ENCODE peak calls at places on chromosomes 1 and 21, in five cellular contexts. W is heart left ventricle, H is fibroblast of mammary gland, Y is IMR-90, M is neural crest cell. D is an unnamed sample.
A peak's percentile ranks its signal among the peaks of the same experiment; 100 is the strongest.

GRCh38 chr1:154186177-154186576 is 5.7 kb downstream of the TPM3 start:
- DNase-seq in W (no peak), H (peak; percentile 52), Y (peak; percentile 49), M (peak; percentile 43), D (peak; percentile 24)

GRCh38 chr1:82565546-82565945 is 764.8 kb downstream of the ADGRL2 start:
- DNase-seq in W (no peak), H (peak; percentile 66), Y (peak; percentile 1), M (no peak), D (no peak)

GRCh38 chr1:68229927-68230812 is 2.2 kb downstream of the WLS start:
- DNase-seq in W (no peak), H (peak; percentile 41), Y (peak; percentile 47), M (peak; percentile 27), D (no peak)

GRCh38 chr21:36747114-36747814 is 48.3 kb downstream of the SIM2 start:
- DNase-seq in W (no peak), H (no peak), Y (no peak), M (no peak), D (no peak)

GRCh38 chr1:232186936-232187335 is 443.0 kb downstream of the SIPA1L2 start:
- DNase-seq in W (no peak), H (no peak), Y (no peak), M (no peak), D (no peak)

GRCh38 chr1:61132176-61133047 is 50.1 kb downstream of the NFIA start:
- DNase-seq in W (no peak), H (no peak), Y (peak; percentile 5), M (no peak), D (no peak)

GRCh38 chr1:183306317-183307042 is 111.7 kb downstream of the NMNAT2 start:
- DNase-seq in W (peak; percentile 44), H (no peak), Y (no peak), M (no peak), D (no peak)

GRCh38 chr21:15742694-15743093 is 12.9 kb downstream of the USP25 start:
- DNase-seq in W (no peak), H (no peak), Y (no peak), M (no peak), D (no peak)

GRCh38 chr1:28482702-28483101 is 23.1 kb upstream of the RCC1 start:
- DNase-seq in W (no peak), H (no peak), Y (no peak), M (no peak), D (no peak)

GRCh38 chr1:161013104-161013590 is 7.8 kb downstream of the F11R start:
- DNase-seq in W (no peak), H (no peak), Y (peak; percentile 21), M (no peak), D (no peak)

GRCh38 chr1:39845569-39846566 is 37.4 kb downstream of the TRIT1 start:
- DNase-seq in W (peak; percentile 88), H (peak; percentile 68), Y (peak; percentile 89), M (no peak), D (peak; percentile 52)

GRCh38 chr1:65423884-65424655 is 3.6 kb downstream of the LEPR start:
- DNase-seq in W (no peak), H (peak; percentile 94), Y (peak; percentile 88), M (no peak), D (no peak)

GRCh38 chr1:35298464-35298863 is 30.0 kb downstream of the ZMYM4 start:
- DNase-seq in W (peak; percentile 24), H (peak; percentile 50), Y (peak; percentile 36), M (no peak), D (no peak)

GRCh38 chr1:244112646-244113045 is 61.6 kb downstream of the ZBTB18 start:
- DNase-seq in W (no peak), H (peak; percentile 14), Y (peak; percentile 57), M (no peak), D (no peak)

GRCh38 chr1:201288765-201289164 is 5.5 kb downstream of the PKP1 start:
- DNase-seq in W (no peak), H (no peak), Y (no peak), M (no peak), D (no peak)
- TF ChIP-seq CTCF in W (no peak), H (no peak), Y (no peak), M (no peak), D (no peak)

DNA sequence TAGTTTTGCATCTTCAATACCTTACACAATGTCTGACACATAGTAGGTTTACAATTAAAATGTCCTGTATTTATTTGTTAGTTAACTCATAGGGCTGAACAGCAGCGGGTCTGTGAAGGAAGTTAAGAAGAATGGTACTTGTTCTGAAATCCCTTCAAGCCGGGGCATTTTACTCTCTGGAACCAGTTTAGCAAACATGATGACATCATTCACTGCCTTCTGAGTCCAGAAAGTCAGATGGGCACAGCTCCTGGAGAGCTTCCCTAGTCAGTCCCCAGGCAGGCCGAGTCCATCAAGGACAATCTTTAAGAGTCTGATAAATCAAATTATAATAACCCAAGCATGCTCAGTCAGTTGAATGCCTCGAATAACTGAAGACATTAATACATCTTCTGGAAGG is 125.4 kb upstream of the DAB1 start:
- DNase-seq in W (no peak), H (no peak), Y (no peak), M (no peak), D (no peak)
- TF ChIP-seq CTCF in W (no peak), H (no peak), Y (no peak), M (no peak), D (no peak)

GRCh38 chr1:4021153-4021894 is 121.3 kb upstream of the C1orf174 start:
- DNase-seq in W (no peak), H (no peak), Y (no peak), M (no peak), D (no peak)
- TF ChIP-seq CTCF in W (no peak), H (no peak), Y (no peak), M (no peak), D (no peak)

DNA sequence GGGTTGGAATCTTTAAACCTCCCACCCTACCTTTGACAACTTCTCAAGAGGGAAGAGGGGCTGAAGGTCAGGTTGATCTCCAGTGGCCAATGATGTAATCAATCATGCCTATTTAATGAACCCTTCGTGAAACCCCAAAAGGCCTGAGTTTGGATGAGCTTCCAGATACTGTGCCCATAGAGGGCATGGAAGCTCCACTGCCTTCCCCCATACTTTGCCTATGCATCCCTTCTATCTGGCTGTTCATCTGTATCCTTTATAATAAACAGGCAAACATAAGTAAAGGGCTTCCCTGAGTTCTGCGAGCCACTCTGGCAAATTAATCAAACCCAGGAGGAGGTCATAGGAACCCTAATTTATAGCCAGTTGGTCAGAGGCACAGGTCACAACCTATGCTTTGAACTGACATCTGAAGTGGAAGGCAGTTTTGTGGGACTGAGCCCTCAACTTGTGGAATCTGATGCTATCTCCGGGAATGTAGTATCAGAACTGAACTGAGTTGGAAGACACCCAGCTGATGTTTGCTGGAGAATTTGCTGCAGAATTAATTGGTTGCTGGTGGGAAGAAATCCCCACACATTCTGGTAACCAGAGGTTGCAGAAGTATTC is 24.8 kb downstream of the S100A10 start:
- DNase-seq in W (no peak), H (no peak), Y (no peak), M (no peak), D (no peak)
- TF ChIP-seq CTCF in W (no peak), H (no peak), Y (no peak), M (no peak), D (no peak)

GRCh38 chr21:35111531-35111930 is 62.4 kb upstream of the RUNX1 start:
- DNase-seq in W (no peak), H (no peak), Y (no peak), M (no peak), D (no peak)

GRCh38 chr21:35116777-35117176 is 67.7 kb upstream of the RUNX1 start:
- DNase-seq in W (no peak), H (no peak), Y (no peak), M (no peak), D (no peak)

GRCh38 chr21:35107520-35107919 is 58.4 kb upstream of the RUNX1 start:
- DNase-seq in W (no peak), H (no peak), Y (no peak), M (no peak), D (no peak)

GRCh38 chr21:35108887-35109286 is 59.8 kb upstream of the RUNX1 start:
- DNase-seq in W (no peak), H (no peak), Y (no peak), M (no peak), D (no peak)

GRCh38 chr21:35113064-35113463 is 64.0 kb upstream of the RUNX1 start:
- DNase-seq in W (no peak), H (peak; percentile 49), Y (peak; percentile 89), M (no peak), D (no peak)
- TF ChIP-seq CTCF in W (no peak), H (no peak), Y (no peak), M (no peak), D (no peak)

GRCh38 chr1:17598251-17598650 is 58.8 kb downstream of the ARHGEF10L start:
- DNase-seq in W (no peak), H (no peak), Y (no peak), M (no peak), D (no peak)

GRCh38 chr1:17599301-17600300 is 60.1 kb downstream of the ARHGEF10L start:
- DNase-seq in W (no peak), H (no peak), Y (no peak), M (no peak), D (no peak)

GRCh38 chr1:17600313-17600712 is 60.8 kb downstream of the ARHGEF10L start:
- DNase-seq in W (no peak), H (no peak), Y (no peak), M (no peak), D (no peak)

GRCh38 chr1:17603091-17603841 is 63.8 kb downstream of the ARHGEF10L start:
- DNase-seq in W (no peak), H (no peak), Y (no peak), M (no peak), D (no peak)

DNA sequence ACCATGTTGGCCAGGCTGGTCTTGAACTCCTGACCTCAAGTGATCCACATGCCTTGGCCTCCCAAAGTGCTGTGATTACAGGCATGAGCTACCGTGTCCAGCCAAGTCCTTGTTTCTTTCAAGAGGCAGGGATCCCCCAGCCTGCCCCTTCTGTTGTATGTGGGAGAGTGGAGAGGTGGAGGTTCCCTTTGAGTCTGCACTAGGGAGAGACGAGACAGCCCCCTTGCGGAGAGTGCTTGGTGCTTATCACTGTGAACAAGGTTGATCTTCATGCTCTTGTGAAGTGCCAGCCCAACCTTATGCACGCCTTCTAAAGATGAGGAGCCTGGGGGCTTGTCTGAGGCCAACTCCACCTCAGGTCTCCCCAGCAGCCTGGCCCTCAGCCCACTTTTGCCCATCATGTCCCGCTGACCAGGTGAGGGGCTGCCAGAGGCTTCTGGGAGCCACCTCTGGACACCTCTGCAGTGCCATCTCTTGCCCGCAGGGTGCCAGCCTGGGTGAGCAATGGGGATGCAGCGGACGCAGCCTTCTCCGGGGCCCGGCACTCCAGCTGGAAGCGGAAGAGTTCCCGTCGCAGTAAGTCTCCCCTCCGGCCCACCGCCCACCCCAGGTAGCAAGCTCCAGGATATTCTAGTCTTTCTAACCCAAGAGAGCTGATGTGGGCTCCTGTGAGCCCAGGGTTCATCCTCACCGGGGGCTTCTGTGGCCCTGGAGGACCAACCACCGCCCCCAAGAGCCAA is 62.3 kb downstream of the ARHGEF10L start:
- DNase-seq in W (no peak), H (no peak), Y (no peak), M (no peak), D (no peak)
- TF ChIP-seq CTCF in W (no peak), H (no peak), Y (no peak), M (no peak), D (no peak)

GRCh38 chr1:186541003-186541402 is 80.1 kb upstream of the PDC start:
- DNase-seq in W (no peak), H (no peak), Y (no peak), M (no peak), D (no peak)
- TF ChIP-seq CTCF in W (no peak), H (no peak), Y (no peak), M (no peak), D (no peak)